ENCODE peak calls at places on chromosomes 1 and 21, in five cellular contexts. G, C, P, T and O are unnamed samples.

GRCh38 chr1:218058730-218059129 is 226.4 kb upstream of the RRP15 start:
- DNase-seq in G (no peak), C (no peak), P (no peak), T (no peak), O (no peak)

GRCh38 chr1:175089319-175089718 is 21.7 kb downstream of the TNN start:
- DNase-seq in G (no peak), C (no peak), P (no peak), T (no peak), O (no peak)

GRCh38 chr1:182611787-182612186 is 7.6 kb upstream of the RGS16 start:
- DNase-seq in G (no peak), C (no peak), P (no peak), T (peak; percentile 73), O (peak; percentile 88)

GRCh38 chr1:56439610-56440264 is 139.6 kb downstream of the PLPP3 start:
- DNase-seq in G (no peak), C (no peak), P (no peak), T (no peak), O (no peak)

GRCh38 chr1:183804916-183805734 is at the start of gene RGL1:
- DNase-seq in G (peak; percentile 73), C (peak; percentile 91), P (peak; percentile 82), T (peak; percentile 64), O (peak; percentile 37)

GRCh38 chr1:30788580-30789387 is 31.2 kb upstream of the LAPTM5 start:
- DNase-seq in G (no peak), C (no peak), P (no peak), T (no peak), O (no peak)

GRCh38 chr1:241627453-241628329 is 12.5 kb downstream of the CHML start:
- DNase-seq in G (no peak), C (peak; percentile 79), P (peak; percentile 87), T (no peak), O (peak; percentile 44)

GRCh38 chr1:200888349-200888838 is 6.3 kb upstream of the INAVA start:
- DNase-seq in G (no peak), C (no peak), P (no peak), T (no peak), O (peak; percentile 49)

GRCh38 chr1:55813619-55814018 is 598.5 kb upstream of the USP24 start:
- DNase-seq in G (peak; percentile 75), C (no peak), P (peak; percentile 96), T (no peak), O (no peak)

GRCh38 chr1:19921310-19921709 is 2.1 kb downstream of the PLA2G2E start:
- DNase-seq in G (no peak), C (no peak), P (no peak), T (peak; percentile 48), O (no peak)

GRCh38 chr1:39407496-39407888 is 83.9 kb upstream of the BMP8A start:
- DNase-seq in G (no peak), C (no peak), P (no peak), T (no peak), O (no peak)

GRCh38 chr1:174023438-174023837 is 1.3 kb upstream of the RC3H1 start:
- DNase-seq in G (no peak), C (peak; percentile 74), P (no peak), T (peak; percentile 38), O (peak; percentile 78)

GRCh38 chr1:60562715-60563114 is 489.1 kb upstream of the C1orf87 start:
- DNase-seq in G (no peak), C (no peak), P (peak; percentile 85), T (no peak), O (no peak)

GRCh38 chr1:53860967-53861411 is 22.9 kb upstream of the NDC1 start:
- DNase-seq in G (no peak), C (peak; percentile 49), P (peak; percentile 64), T (peak; percentile 67), O (peak; percentile 41)

GRCh38 chr1:212669102-212669501 is 30.5 kb downstream of the BATF3 start:
- DNase-seq in G (no peak), C (no peak), P (no peak), T (peak; percentile 86), O (no peak)

GRCh38 chr1:11831945-11832725 is 15.4 kb downstream of the NPPA start:
- DNase-seq in G (no peak), C (no peak), P (no peak), T (no peak), O (no peak)

GRCh38 chr1:67850611-67851075 is 17.4 kb upstream of the GNG12 start:
- DNase-seq in G (peak; percentile 85), C (peak; percentile 94), P (peak; percentile 89), T (no peak), O (no peak)

GRCh38 chr1:96845464-96845863 is 123.9 kb downstream of the PTBP2 start:
- DNase-seq in G (no peak), C (peak; percentile 23), P (no peak), T (peak; percentile 48), O (peak; percentile 51)

GRCh38 chr1:76477131-76477530 is 390.1 kb upstream of the ST6GALNAC5 start:
- DNase-seq in G (no peak), C (no peak), P (no peak), T (no peak), O (no peak)

GRCh38 chr1:198264271-198264670 is 107.5 kb downstream of the NEK7 start:
- DNase-seq in G (no peak), C (no peak), P (no peak), T (no peak), O (no peak)

GRCh38 chr1:53446051-53446450 is 13.1 kb upstream of the DMRTB1 start:
- DNase-seq in G (no peak), C (no peak), P (no peak), T (no peak), O (no peak)

GRCh38 chr1:230288641-230289349 is 137.3 kb downstream of the PGBD5 start:
- DNase-seq in G (no peak), C (no peak), P (peak; percentile 8), T (no peak), O (no peak)

GRCh38 chr1:229127301-229127700 is 143.6 kb upstream of the RAB4A start:
- DNase-seq in G (no peak), C (peak; percentile 15), P (no peak), T (no peak), O (no peak)

GRCh38 chr1:66247415-66248208 is 286.3 kb upstream of the SGIP1 start:
- DNase-seq in G (no peak), C (no peak), P (no peak), T (no peak), O (no peak)

GRCh38 chr1:236002572-236002971 is 62.3 kb downstream of the NID1 start:
- DNase-seq in G (no peak), C (no peak), P (no peak), T (no peak), O (no peak)

GRCh38 chr1:9069324-9070100 is at the start of gene SLC2A5:
- DNase-seq in G (peak; percentile 14), C (peak; percentile 34), P (peak; percentile 61), T (peak; percentile 46), O (peak; percentile 44)

GRCh38 chr1:47262787-47263413 is 30.9 kb upstream of the TAL1 start:
- DNase-seq in G (peak; percentile 52), C (peak; percentile 51), P (peak; percentile 67), T (peak; percentile 59), O (peak; percentile 34)

GRCh38 chr1:70990460-70991253 is 57.0 kb downstream of the PTGER3 start:
- DNase-seq in G (no peak), C (no peak), P (no peak), T (no peak), O (no peak)

GRCh38 chr1:28591708-28592313 is at the start of gene RAB42:
- DNase-seq in G (peak; percentile 36), C (no peak), P (no peak), T (peak; percentile 89), O (peak; percentile 66)

GRCh38 chr1:76298399-76298798 is 223.9 kb downstream of the ST6GALNAC3 start:
- DNase-seq in G (no peak), C (no peak), P (no peak), T (no peak), O (no peak)

GRCh38 chr1:110425611-110426152 is 18.2 kb upstream of the LAMTOR5 start:
- DNase-seq in G (peak; percentile 60), C (no peak), P (no peak), T (no peak), O (no peak)

GRCh38 chr1:25933479-25934365 is 27.5 kb upstream of the STMN1 start:
- DNase-seq in G (no peak), C (no peak), P (peak; percentile 41), T (no peak), O (no peak)

GRCh38 chr1:51592711-51593110 is 24.2 kb upstream of the OSBPL9 start:
- DNase-seq in G (no peak), C (peak; percentile 87), P (no peak), T (no peak), O (peak; percentile 45)

GRCh38 chr21:45309069-45309521 is 21.4 kb upstream of the POFUT2 start:
- DNase-seq in G (no peak), C (no peak), P (peak; percentile 44), T (peak; percentile 95), O (peak; percentile 82)

GRCh38 chr1:148160048-148160395 is 7.9 kb upstream of the NBPF11 start:
- DNase-seq in G (no peak), C (no peak), P (no peak), T (no peak), O (no peak)

GRCh38 chr1:222709700-222710153 is 2.6 kb downstream of the AIDA start:
- DNase-seq in G (no peak), C (no peak), P (no peak), T (no peak), O (no peak)
- H3K4me3 ChIP-seq in G (no peak overlapping the region), C (no peak overlapping the region), P (peak overlapping the region; percentile 10), T (no peak overlapping the region), O (no peak overlapping the region)

GRCh38 chr1:206047271-206047670 is 5.7 kb upstream of the RHEX start:
- DNase-seq in G (no peak), C (no peak), P (no peak), T (no peak), O (no peak)
- H3K4me3 ChIP-seq in G (no peak overlapping the region), C (no peak overlapping the region), P (no peak overlapping the region), T (no peak overlapping the region), O (no peak overlapping the region)

DNA sequence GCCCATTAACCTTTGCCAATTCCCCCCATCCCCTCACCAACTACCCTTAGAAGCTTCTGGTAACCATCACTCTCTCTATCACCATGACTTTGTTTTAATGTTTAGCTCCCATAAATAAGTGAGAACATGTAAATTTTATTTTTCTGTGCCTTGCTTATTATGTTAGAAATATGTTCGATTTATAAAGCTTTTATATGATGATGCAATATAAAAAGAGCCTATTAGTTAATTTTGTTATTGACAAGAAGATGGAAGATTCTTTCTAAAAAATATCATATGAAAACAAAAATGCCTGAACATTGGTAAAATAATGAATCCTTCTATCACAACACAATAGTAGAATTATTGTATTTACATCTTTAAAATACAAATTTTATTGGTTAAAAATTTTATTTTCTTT is 836.1 kb upstream of the TMPRSS15 start:
- DNase-seq in G (no peak), C (no peak), P (no peak), T (no peak), O (no peak)
- H3K4me3 ChIP-seq in G (no peak overlapping the region), C (no peak overlapping the region), P (no peak overlapping the region), T (no peak overlapping the region), O (no peak overlapping the region)

GRCh38 chr1:161709373-161709772 is 2.3 kb downstream of the FCRLA start:
- DNase-seq in G (no peak), C (no peak), P (no peak), T (no peak), O (no peak)

GRCh38 chr1:161705537-161705936 is 1.5 kb upstream of the FCRLA start:
- DNase-seq in G (no peak), C (no peak), P (no peak), T (no peak), O (no peak)

GRCh38 chr1:161706116-161706482 is 930 bp upstream of the FCRLA start:
- DNase-seq in G (no peak), C (peak; percentile 56), P (no peak), T (no peak), O (no peak)

GRCh38 chr1:161707503-161707902 is 474 bp downstream of the FCRLA start:
- DNase-seq in G (no peak), C (no peak), P (no peak), T (no peak), O (no peak)

GRCh38 chr1:161706483-161707347 is at the start of gene FCRLA:
- DNase-seq in G (no peak), C (peak; percentile 98), P (peak; percentile 97), T (no peak), O (no peak)
- H3K4me3 ChIP-seq in G (no peak within 1 kb of the TSS), C (no peak within 1 kb of the TSS), P (no peak within 1 kb of the TSS), T (no peak within 1 kb of the TSS), O (no peak within 1 kb of the TSS)